ENCODE peak calls at places on chromosomes 16 and 17, in eight cellular contexts. D, P, Q, Z, T, W, V and Y are unnamed samples.

GRCh38 chr16:86601356-86601755 is 23.0 kb downstream of the FOXL1 start:
- DNase-seq in D (no peak), P (no peak), Z (no peak), W (no peak), T (no peak), Q (no peak), V (no peak), Y (no peak)

GRCh38 chr17:66383353-66383752 is 80.9 kb downstream of the PRKCA start:
- DNase-seq in Z (peak), V (peak), W (no peak), Q (no peak), T (no peak), P (no peak), D (no peak), Y (no peak)

GRCh38 chr17:76479515-76480048 is 12.2 kb downstream of the AANAT start:
- DNase-seq in V (no peak), Q (no peak), Z (no peak), P (no peak), T (no peak), D (no peak), W (no peak), Y (no peak)

GRCh38 chr16:86975445-86975844 is 341.7 kb downstream of the C16orf95 start:
- DNase-seq in T (peak), P (no peak), D (no peak), V (peak), W (peak), Z (peak), Q (peak), Y (no peak)

GRCh38 chr17:82238562-82239201 is 9.8 kb downstream of the SLC16A3 start:
- DNase-seq in V (peak), Z (peak), D (peak), P (no peak), W (peak), T (peak), Q (no peak), Y (no peak)

GRCh38 chr16:78505544-78506371 is 406.3 kb downstream of the WWOX start:
- DNase-seq in T (no peak), D (peak), Q (peak), Z (no peak), V (peak), P (peak), W (no peak), Y (no peak)

GRCh38 chr16:57167951-57168350 is 17.9 kb downstream of the PSME3IP1 start:
- DNase-seq in Q (no peak), T (peak), P (no peak), W (peak), Z (peak), D (no peak), V (peak), Y (peak)

GRCh38 chr16:59633996-59634579 is 900.0 kb upstream of the GOT2 start:
- DNase-seq in Q (no peak), W (no peak), T (peak), V (peak), D (no peak), Z (peak), P (no peak), Y (no peak)

GRCh38 chr17:6910987-6911603 is 79.6 kb upstream of the TEKT1 start:
- DNase-seq in Z (peak), D (no peak), P (no peak), Q (no peak), V (peak), T (peak), W (peak), Y (no peak)

GRCh38 chr17:7852919-7853692 is 1.8 kb upstream of the TMEM88 start:
- DNase-seq in P (no peak), T (no peak), D (no peak), W (no peak), V (no peak), Q (peak), Z (no peak), Y (no peak)

GRCh38 chr17:75077490-75078096 is 10.2 kb upstream of the SLC16A5 start:
- DNase-seq in Z (no peak), V (peak), W (no peak), T (no peak), D (peak), Q (peak), P (no peak), Y (no peak)

GRCh38 chr16:50522324-50522723 is 25.9 kb upstream of the NKD1 start:
- DNase-seq in V (no peak), P (no peak), Z (no peak), Q (peak), T (no peak), D (no peak), W (no peak), Y (no peak)

GRCh38 chr17:14228903-14229302 is 7.8 kb downstream of the CDRT15 start:
- DNase-seq in W (no peak), T (no peak), Z (no peak), Q (no peak), V (peak), P (no peak), D (no peak), Y (no peak)

GRCh38 chr16:11552445-11552844 is 34.3 kb downstream of the LITAF start:
- DNase-seq in V (no peak), T (no peak), P (no peak), Z (no peak), D (peak), Q (no peak), W (no peak), Y (no peak)

GRCh38 chr17:38510424-38511125 is 82.3 kb downstream of the ARHGAP23 start:
- DNase-seq in W (no peak), P (no peak), V (peak), Z (peak), D (no peak), T (no peak), Q (peak), Y (no peak)

GRCh38 chr17:31486351-31487062 is 95.0 kb downstream of the RAB11FIP4 start:
- DNase-seq in D (peak), Z (no peak), Q (no peak), V (no peak), T (no peak), P (no peak), W (no peak), Y (no peak)

GRCh38 chr16:88387941-88388627 is 5.3 kb downstream of the ZNF469 start:
- DNase-seq in P (no peak), W (no peak), V (no peak), Z (peak), D (no peak), Q (no peak), T (peak), Y (peak)

GRCh38 chr17:7883781-7884386 is 4.7 kb upstream of the CHD3 start:
- DNase-seq in Z (peak), D (no peak), Q (peak), T (no peak), P (no peak), V (peak), W (no peak), Y (no peak)

GRCh38 chr17:81390029-81390428 is 5.2 kb upstream of the BAHCC1 start:
- DNase-seq in Q (no peak), W (no peak), V (no peak), P (no peak), T (no peak), D (no peak), Z (no peak), Y (no peak)

GRCh38 chr17:81391268-81391963 is 3.8 kb upstream of the BAHCC1 start:
- DNase-seq in D (no peak), V (no peak), T (no peak), W (no peak), Q (no peak), Z (no peak), P (no peak), Y (no peak)

DNA sequence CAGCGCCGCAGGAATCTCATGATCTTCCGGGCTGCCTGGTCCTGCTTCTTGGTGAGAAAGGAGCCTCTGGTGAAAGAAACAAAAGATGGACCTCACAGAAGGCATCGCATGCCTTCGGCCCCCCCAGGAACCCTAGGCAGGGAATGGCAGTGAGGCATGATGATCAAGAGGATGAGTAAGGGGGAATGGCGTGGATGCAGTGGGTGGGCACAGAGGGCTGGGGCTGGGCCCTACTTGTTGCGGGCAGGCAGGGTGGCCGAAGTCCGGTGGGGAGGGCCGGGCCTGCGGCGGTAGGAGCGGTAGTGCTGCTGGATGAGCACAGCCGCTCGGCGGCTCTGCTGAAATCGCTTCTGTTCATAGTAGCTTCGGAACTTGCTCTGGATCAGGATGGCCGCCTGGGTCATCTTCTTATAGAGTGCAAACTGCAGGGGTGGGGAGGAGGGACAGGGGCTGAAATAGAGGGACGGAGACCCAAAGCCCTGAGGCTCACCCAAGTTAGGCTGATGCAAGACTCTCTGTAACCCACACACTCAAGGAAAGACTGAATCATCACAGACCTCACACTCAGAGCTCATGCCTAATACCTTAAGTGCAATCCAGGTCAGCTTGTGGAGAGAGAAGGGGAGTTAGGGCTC is 1.4 kb upstream of the SPAG7 start:
- DNase-seq in P (no peak), D (no peak), T (peak), W (peak), Z (peak), Q (no peak), V (peak), Y (peak)
- TF ChIP-seq CTCF in P (no peak), D (no peak), T (no peak), W (no peak), Z (no peak), Q (no peak), V (no peak), Y (no peak)

GRCh38 chr17:10198509-10199249 is at the start of gene GAS7:
- DNase-seq in D (peak), T (no peak), P (peak), W (no peak), Z (peak), V (peak), Q (peak), Y (no peak)
- TF ChIP-seq CTCF in D (no peak), T (no peak), P (no peak), W (no peak), Z (no peak), V (no peak), Q (no peak), Y (no peak)

GRCh38 chr17:42679001-42679491 is 2.3 kb upstream of the PLEKHH3 start:
- DNase-seq in P (no peak), V (peak), D (no peak), T (peak), Q (peak), W (peak), Z (peak), Y (peak)
- TF ChIP-seq CTCF in P (no peak), V (no peak), D (no peak), T (no peak), Q (no peak), W (no peak), Z (no peak), Y (no peak)

GRCh38 chr16:15055141-15056053 is 477 bp downstream of the NTAN1 start:
- DNase-seq in W (peak), P (no peak), D (peak), Z (peak), Q (no peak), V (peak), T (no peak), Y (no peak)
- TF ChIP-seq CTCF in W (peak), P (no peak), D (no peak), Z (no peak), Q (peak), V (peak), T (no peak), Y (peak)

DNA sequence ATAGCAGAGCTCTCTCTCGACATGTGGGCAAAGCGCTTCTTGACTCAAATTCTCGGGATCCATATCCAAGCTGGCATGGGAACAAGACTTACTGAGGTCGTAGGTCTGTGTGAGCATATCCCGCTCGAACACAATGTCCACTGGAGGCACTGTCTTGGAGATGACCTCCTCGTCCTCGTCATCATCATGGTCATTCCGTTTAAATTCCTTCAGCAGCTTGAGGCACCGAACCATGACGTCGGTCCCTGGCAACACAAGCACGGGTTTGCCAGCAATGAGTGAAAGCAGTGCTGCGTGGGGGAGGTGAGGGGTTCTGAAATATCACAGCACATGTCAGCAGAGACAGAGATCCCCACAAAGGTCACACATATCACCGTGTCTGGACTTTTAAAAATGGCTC is 38.1 kb downstream of the GTF3C1 start:
- DNase-seq in Q (no peak), V (no peak), P (no peak), T (no peak), Z (peak), D (no peak), W (no peak), Y (no peak)
- TF ChIP-seq CTCF in Q (no peak), V (no peak), P (no peak), T (no peak), Z (no peak), D (no peak), W (no peak), Y (no peak)

GRCh38 chr17:51120739-51121619 is at the start of gene SPAG9:
- DNase-seq in D (peak), V (peak), Q (peak), W (peak), Z (peak), T (peak), P (peak), Y (peak)

GRCh38 chr17:51120357-51120738 is 320 bp downstream of the SPAG9 start:
- DNase-seq in V (peak), T (no peak), W (peak), P (no peak), Q (no peak), Z (peak), D (no peak), Y (no peak)

GRCh38 chr17:51118330-51119195 is 2.1 kb downstream of the SPAG9 start:
- DNase-seq in P (no peak), Q (no peak), T (peak), D (peak), W (no peak), V (no peak), Z (no peak), Y (no peak)

GRCh38 chr17:51121620-51122472 is 1.2 kb upstream of the SPAG9 start:
- DNase-seq in Q (peak), W (peak), Z (peak), D (peak), P (peak), T (peak), V (peak), Y (peak)

DNA sequence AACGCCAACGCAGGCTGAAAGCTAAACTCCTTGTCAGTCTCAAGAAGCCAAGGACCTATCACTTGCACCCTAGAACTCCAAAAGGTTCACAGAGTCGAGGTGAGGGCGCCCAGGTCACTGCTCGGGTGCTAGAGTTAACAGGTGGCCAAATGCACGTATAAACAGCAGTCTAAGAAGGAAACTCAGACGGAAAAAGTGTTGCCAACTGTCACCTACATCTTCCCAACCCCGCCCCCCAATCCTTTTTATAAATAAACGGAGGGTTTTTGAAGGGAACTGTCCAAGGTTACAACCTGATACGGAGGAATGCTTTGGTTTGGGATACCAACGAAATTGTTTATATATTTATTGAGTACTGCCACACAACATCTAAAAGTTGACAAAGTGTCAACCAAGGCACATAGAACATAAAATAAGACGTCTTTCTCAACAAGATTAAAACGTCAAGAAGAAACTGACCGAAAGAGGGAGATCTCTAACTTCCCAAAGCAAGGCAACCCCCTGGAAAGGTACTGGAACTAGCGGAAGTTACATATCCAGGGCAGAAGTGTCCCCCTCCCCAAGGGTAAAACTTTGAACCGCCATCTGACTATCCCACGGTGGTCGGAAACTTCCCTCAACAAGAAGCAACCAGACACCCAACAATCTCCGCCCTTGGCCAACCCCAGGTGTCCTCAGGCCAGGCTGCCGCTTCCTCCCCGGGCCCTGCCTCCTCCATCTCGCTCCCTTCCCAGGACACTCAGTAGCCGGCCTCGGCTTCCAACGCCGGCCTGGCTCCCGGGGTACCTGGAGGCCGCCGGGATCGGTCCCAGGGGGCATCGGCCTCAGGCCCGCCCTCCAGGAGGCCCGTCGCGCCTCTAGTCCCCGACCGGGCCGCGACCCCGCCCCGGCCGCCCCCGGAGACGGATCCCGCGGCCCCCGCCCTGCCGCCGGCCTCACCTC is 982 bp downstream of the SPAG9 start:
- DNase-seq in P (peak), D (peak), T (peak), V (peak), Z (peak), Q (peak), W (peak), Y (peak)
- TF ChIP-seq CTCF in P (no peak), D (peak), T (peak), V (peak), Z (peak), Q (peak), W (no peak), Y (peak)

GRCh38 chr17:43907425-43907981 is at the start of gene MPP2:
- DNase-seq in D (no peak), P (peak), Q (peak), Z (peak), W (no peak), V (peak), T (peak), Y (no peak)
- TF ChIP-seq CTCF in D (no peak), P (no peak), Q (no peak), Z (peak), W (no peak), V (peak), T (no peak), Y (no peak)

DNA sequence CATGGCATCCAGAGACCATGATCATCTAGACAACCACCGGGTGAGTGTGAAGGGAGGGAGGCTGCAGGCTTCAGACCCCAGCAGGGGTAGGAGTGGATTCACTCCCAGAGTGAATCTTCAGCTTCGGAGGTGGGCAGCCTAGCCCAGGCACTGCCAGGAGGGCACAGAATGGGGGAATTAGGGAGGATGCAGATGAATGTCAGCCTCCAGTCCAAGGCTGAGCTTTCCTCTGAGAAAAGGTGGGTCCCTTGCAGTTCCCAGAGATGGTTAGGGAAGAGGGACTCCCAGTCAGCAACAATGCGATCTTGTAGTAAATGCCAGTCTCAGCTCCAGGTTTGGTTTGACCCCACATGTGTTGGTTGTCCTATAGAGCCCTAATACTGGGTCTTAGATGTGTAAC is 36.7 kb upstream of the POLR3E start:
- DNase-seq in D (no peak), Z (no peak), Q (no peak), V (no peak), P (no peak), W (no peak), T (no peak), Y (no peak)
- TF ChIP-seq CTCF in D (no peak), Z (no peak), Q (no peak), V (no peak), P (no peak), W (no peak), T (no peak), Y (no peak)

DNA sequence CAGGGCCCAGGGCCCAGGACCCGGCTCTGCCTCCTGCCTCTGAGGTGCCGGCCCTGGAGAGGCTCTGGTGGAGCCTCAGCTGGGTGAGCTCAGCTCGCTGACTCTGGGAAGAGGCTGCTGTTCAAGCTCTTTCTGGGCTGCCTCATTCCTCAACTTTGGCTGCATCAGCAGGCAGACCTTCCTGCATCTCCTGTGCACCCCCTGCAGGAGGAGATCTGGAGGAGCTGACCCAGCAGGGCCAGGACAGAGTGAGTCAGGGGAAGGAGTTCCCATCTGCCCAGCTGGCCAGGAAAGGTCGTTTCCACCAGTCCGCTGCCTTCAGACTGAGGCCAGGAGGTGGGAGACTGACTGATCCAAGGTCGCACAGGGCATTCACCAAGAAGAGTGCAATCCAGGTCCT is 10.7 kb downstream of the CRHR1 start:
- DNase-seq in D (no peak), V (no peak), Q (peak), W (no peak), Z (no peak), T (peak), P (no peak), Y (no peak)
- TF ChIP-seq CTCF in D (no peak), V (peak), Q (peak), W (no peak), Z (no peak), T (no peak), P (no peak), Y (no peak)

GRCh38 chr17:48283907-48284306 is 146.1 kb downstream of the SKAP1 start:
- DNase-seq in V (no peak), Z (no peak), W (no peak), Q (no peak), D (no peak), P (no peak), T (no peak), Y (no peak)
- TF ChIP-seq CTCF in V (no peak), Z (no peak), W (no peak), Q (no peak), D (no peak), P (no peak), T (no peak), Y (no peak)